ENCODE peak calls at places on chromosomes 13 and 19, in six cellular contexts. G is sigmoid colon, O is H1, D is AG09309, F is pancreas, Z is A549. J is an unnamed sample.
A peak's percentile ranks its signal among the peaks of the same experiment; 100 is the strongest.

GRCh38 chr13:27971236-27971645 is 2.1 kb upstream of the CDX2 start:
- DNase-seq in G (no peak), O (peak; percentile 84), D (no peak), F (no peak), Z (no peak), J (no peak)

GRCh38 chr13:98307392-98307743 is 130.3 kb upstream of the RNF113B start:
- DNase-seq in G (no peak), O (no peak), D (no peak), F (no peak), Z (no peak), J (no peak)

GRCh38 chr13:28761586-28761985 is 42.8 kb upstream of the SLC46A3 start:
- DNase-seq in G (no peak), O (no peak), D (no peak), F (no peak), Z (no peak), J (no peak)

GRCh38 chr19:33690461-33691427 is 69.0 kb downstream of the CHST8 start:
- DNase-seq in G (no peak), O (no peak), D (no peak), F (no peak), Z (no peak), J (no peak)

GRCh38 chr13:77874406-77874805 is 44.2 kb downstream of the EDNRB start:
- DNase-seq in G (no peak), O (no peak), D (no peak), F (no peak), Z (no peak), J (no peak)

GRCh38 chr13:40389081-40389641 is 277.3 kb downstream of the FOXO1 start:
- DNase-seq in G (no peak), O (no peak), D (no peak), F (no peak), Z (no peak), J (no peak)

GRCh38 chr19:7862413-7862951 is 11.7 kb downstream of the PRR36 start:
- DNase-seq in G (no peak), O (peak; percentile 99), D (no peak), F (peak; percentile 39), Z (no peak), J (no peak)

GRCh38 chr13:46577656-46578589 is 25.0 kb downstream of the LRCH1 start:
- DNase-seq in G (peak; percentile 66), O (no peak), D (no peak), F (no peak), Z (no peak), J (no peak)

GRCh38 chr19:28170066-28170465 is 1042.9 kb downstream of the UQCRFS1 start:
- DNase-seq in G (no peak), O (no peak), D (no peak), F (no peak), Z (no peak), J (no peak)

GRCh38 chr19:58545286-58546068 is 1.6 kb downstream of the TRIM28 start:
- DNase-seq in G (peak; percentile 67), O (no peak), D (no peak), F (no peak), Z (no peak), J (no peak)

GRCh38 chr19:3492131-3492839 is 8.2 kb downstream of the DOHH start:
- DNase-seq in G (no peak), O (no peak), D (no peak), F (no peak), Z (no peak), J (no peak)

GRCh38 chr19:16078311-16078758 is 2.0 kb downstream of the TPM4 start:
- DNase-seq in G (peak; percentile 80), O (no peak), D (no peak), F (no peak), Z (no peak), J (no peak)

GRCh38 chr19:12833747-12834417 is 497 bp downstream of the RTBDN start:
- DNase-seq in G (no peak), O (peak; percentile 79), D (no peak), F (peak; percentile 26), Z (no peak), J (no peak)

GRCh38 chr19:16938211-16938610 is 49.4 kb downstream of the F2RL3 start:
- DNase-seq in G (peak; percentile 25), O (no peak), D (no peak), F (no peak), Z (no peak), J (no peak)

GRCh38 chr19:27748551-27749152 is 1464.3 kb downstream of the UQCRFS1 start:
- DNase-seq in G (no peak), O (no peak), D (no peak), F (no peak), Z (no peak), J (peak; percentile 41)

GRCh38 chr19:30228113-30228725 is 144.0 kb upstream of the ZNF536 start:
- DNase-seq in G (peak; percentile 61), O (peak; percentile 59), D (no peak), F (no peak), Z (no peak), J (no peak)

GRCh38 chr13:44103721-44104490 is 224.2 kb downstream of the LACC1 start:
- DNase-seq in G (no peak), O (no peak), D (no peak), F (no peak), Z (no peak), J (no peak)

GRCh38 chr13:77124423-77124822 is 97.5 kb upstream of the FBXL3 start:
- DNase-seq in G (no peak), O (no peak), D (no peak), F (no peak), Z (no peak), J (no peak)

GRCh38 chr13:33543631-33544030 is 258.1 kb upstream of the STARD13 start:
- DNase-seq in G (no peak), O (no peak), D (no peak), F (no peak), Z (no peak), J (no peak)

DNA sequence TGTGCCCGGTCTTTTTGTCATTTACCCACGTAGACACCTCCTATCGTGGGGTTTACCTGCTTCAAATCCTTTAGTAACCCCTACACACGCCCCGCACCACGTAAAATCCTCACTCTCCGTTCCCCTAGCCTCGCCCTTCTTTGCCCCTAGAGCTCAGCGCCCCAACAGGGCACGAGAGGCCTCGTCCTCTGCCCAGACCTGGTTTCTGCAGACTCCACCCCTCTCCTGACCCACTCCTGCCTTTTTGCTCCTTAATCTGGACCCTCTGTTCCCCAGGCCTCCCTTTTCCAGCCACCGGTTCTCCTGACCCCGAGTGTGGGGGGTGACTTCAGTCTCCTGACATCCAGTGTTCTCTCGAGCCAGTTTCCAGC is 427 bp downstream of the ZNF528 start:
- DNase-seq in G (no peak), O (no peak), D (no peak), F (no peak), Z (no peak), J (no peak)
- H3K4me3 ChIP-seq in G (peak overlapping the region; percentile 72), O (peak overlapping the region; percentile 64), D (peak overlapping the region; percentile 84), F (peak overlapping the region; percentile 67), Z (no peak overlapping the region), J (peak overlapping the region; percentile 71)

GRCh38 chr19:9966448-9966847 is 30.1 kb upstream of the OLFM2 start:
- DNase-seq in G (no peak), O (peak; percentile 83), D (no peak), F (no peak), Z (no peak), J (no peak)
- TF ChIP-seq CTCF in G (no peak), O (peak; percentile 27), D (no peak), F (no peak), Z (no peak), J (no peak)

GRCh38 chr19:11383706-11384048 is 437 bp downstream of the EPOR start:
- DNase-seq in G (no peak), O (no peak), D (no peak), F (no peak), Z (no peak), J (no peak)
- H3K4me3 ChIP-seq in G (peak overlapping the region; percentile 33), O (peak overlapping the region; percentile 60), D (no peak overlapping the region), F (peak overlapping the region; percentile 43), Z (peak overlapping the region; percentile 51), J (peak overlapping the region; percentile 54)

GRCh38 chr13:101140087-101140770 is 276.1 kb downstream of the NALCN start:
- DNase-seq in G (no peak), O (no peak), D (no peak), F (no peak), Z (no peak), J (no peak)

GRCh38 chr13:101149735-101150380 is 266.4 kb downstream of the NALCN start:
- DNase-seq in G (no peak), O (no peak), D (no peak), F (no peak), Z (peak; percentile 3), J (no peak)

GRCh38 chr13:101140936-101141335 is 275.4 kb downstream of the NALCN start:
- DNase-seq in G (no peak), O (no peak), D (no peak), F (no peak), Z (no peak), J (no peak)

GRCh38 chr13:101146101-101146898 is 270.0 kb downstream of the NALCN start:
- DNase-seq in G (no peak), O (no peak), D (no peak), F (no peak), Z (no peak), J (no peak)

DNA sequence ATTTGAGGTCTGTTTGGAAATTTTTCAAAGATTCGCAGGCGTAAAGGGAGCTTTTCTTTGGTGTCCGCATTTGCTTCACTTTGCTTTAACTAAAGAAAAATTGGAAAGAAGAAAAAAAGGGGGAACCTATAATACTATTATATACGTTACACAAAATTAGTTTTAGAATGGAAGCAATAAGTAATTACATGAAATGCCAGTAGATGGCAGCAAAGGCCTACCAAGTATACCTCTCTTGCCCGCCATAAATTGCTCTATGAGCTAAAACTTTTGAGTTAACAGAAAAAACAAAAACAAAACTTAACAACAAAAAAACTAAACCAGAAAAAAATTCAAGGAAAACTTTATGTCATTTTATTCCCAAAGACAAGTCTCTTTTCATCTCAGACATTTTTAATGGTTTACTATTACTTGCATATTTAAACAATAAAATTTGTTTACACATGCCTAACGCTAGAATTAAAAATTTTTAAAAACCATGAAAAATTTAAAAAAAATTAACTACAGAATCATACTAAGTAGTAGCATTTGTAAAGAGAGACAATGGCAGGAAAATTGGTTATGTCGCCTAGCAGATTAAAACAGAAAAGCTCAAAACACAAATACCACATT is 271.4 kb downstream of the NALCN start:
- DNase-seq in G (no peak), O (no peak), D (no peak), F (no peak), Z (no peak), J (peak; percentile 14)
- TF ChIP-seq CTCF in G (peak; percentile 53), O (no peak), D (peak; percentile 55), F (peak; percentile 64), Z (peak; percentile 69), J (peak; percentile 43)

DNA sequence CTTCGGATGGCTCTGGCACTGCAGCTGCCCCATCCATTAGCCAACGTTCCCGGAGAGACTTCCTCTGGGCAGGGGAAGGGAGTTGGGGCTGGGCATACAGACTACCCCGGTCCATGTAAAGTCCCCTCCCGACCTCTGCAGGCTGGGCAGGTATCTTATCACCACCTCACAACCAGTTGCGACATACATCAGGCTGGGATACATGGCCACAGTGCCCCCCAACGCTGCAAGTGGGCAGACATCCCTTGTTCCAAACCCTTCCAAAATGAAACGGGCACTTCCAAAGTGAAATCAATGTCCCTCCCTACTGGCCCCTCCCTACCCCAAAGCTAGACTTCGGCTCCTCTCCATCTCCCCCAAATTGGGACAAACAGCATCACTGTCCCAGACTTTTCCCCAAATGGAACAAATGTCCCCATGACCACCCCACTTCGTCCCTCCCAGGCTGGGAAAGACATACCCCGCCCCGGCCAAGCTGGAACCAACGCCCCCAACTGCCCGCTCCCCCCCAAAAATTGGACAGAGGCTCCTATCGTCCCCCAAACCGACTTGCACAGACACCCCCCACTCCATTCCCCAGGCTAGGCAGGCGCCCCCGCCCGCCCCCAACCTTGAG is 5.0 kb downstream of the PALM3 start:
- DNase-seq in G (no peak), O (no peak), D (no peak), F (no peak), Z (no peak), J (no peak)
- H3K4me3 ChIP-seq in G (peak overlapping the region; percentile 42), O (peak overlapping the region; percentile 52), D (peak overlapping the region; percentile 4), F (peak overlapping the region; percentile 6), Z (peak overlapping the region; percentile 56), J (no peak overlapping the region)

GRCh38 chr13:26558074-26558805 is 757 bp downstream of the WASF3 start:
- DNase-seq in G (no peak), O (peak; percentile 56), D (no peak), F (peak; percentile 10), Z (no peak), J (no peak)
- TF ChIP-seq CTCF in G (no peak), O (no peak), D (no peak), F (no peak), Z (no peak), J (no peak)